ENCODE peak calls at places on chromosome 6, in six cellular contexts. M is CD8-positive, alpha-beta memory T cell; D is ascending aorta; F is psoas muscle; I is stomach; N is hepatocyte. Z is an unnamed sample.

GRCh38 chr6:7542878-7543394 is 1.5 kb downstream of the DSP start:
- DNase-seq in M (no peak), D (no peak), F (peak; percentile 50), I (peak; percentile 85), N (peak; percentile 94), Z (no peak)

GRCh38 chr6:153024401-153025017 is 22.0 kb upstream of the MTRF1L start:
- DNase-seq in M (peak; percentile 49), D (no peak), F (no peak), I (peak; percentile 25), N (peak; percentile 78), Z (peak; percentile 40)

GRCh38 chr6:133512410-133513016 is 271.4 kb downstream of the EYA4 start:
- DNase-seq in M (no peak), D (no peak), F (peak; percentile 26), I (peak; percentile 50), N (peak; percentile 65), Z (no peak)

GRCh38 chr6:37473364-37474095 is 26.2 kb downstream of the CCDC167 start:
- DNase-seq in M (no peak), D (no peak), F (peak; percentile 49), I (peak; percentile 89), N (no peak), Z (no peak)

GRCh38 chr6:6676910-6677441 is 88.5 kb downstream of the LY86 start:
- DNase-seq in M (peak; percentile 80), D (no peak), F (peak; percentile 72), I (peak; percentile 84), N (peak; percentile 81), Z (peak; percentile 42)

GRCh38 chr6:3139090-3139903 is 18.0 kb downstream of the TUBB2A start:
- DNase-seq in M (no peak), D (peak; percentile 42), F (peak; percentile 61), I (peak; percentile 64), N (peak; percentile 82), Z (no peak)

GRCh38 chr6:156167289-156168076 is 609.7 kb upstream of the ARID1B start:
- DNase-seq in M (no peak), D (no peak), F (no peak), I (no peak), N (no peak), Z (no peak)

GRCh38 chr6:105591053-105591452 is 188.2 kb upstream of the PREP start:
- DNase-seq in M (no peak), D (no peak), F (no peak), I (no peak), N (no peak), Z (peak; percentile 58)

GRCh38 chr6:129510930-129511329 is 199.0 kb downstream of the ARHGAP18 start:
- DNase-seq in M (no peak), D (no peak), F (no peak), I (no peak), N (no peak), Z (no peak)

GRCh38 chr6:5214570-5215052 is 46.1 kb downstream of the LYRM4 start:
- DNase-seq in M (no peak), D (no peak), F (peak; percentile 29), I (no peak), N (peak; percentile 51), Z (no peak)

GRCh38 chr6:146595981-146596731 is 2.6 kb upstream of the ADGB start:
- DNase-seq in M (no peak), D (no peak), F (no peak), I (no peak), N (no peak), Z (no peak)

GRCh38 chr6:14873132-14873531 is 372.7 kb upstream of the JARID2 start:
- DNase-seq in M (no peak), D (no peak), F (no peak), I (no peak), N (no peak), Z (peak; percentile 38)

GRCh38 chr6:160355001-160355400 is 6.8 kb downstream of the SLC22A3 start:
- DNase-seq in M (no peak), D (peak; percentile 31), F (no peak), I (no peak), N (peak; percentile 20), Z (no peak)

GRCh38 chr6:141552463-141552862 is 580.3 kb upstream of the GJE1 start:
- DNase-seq in M (no peak), D (no peak), F (no peak), I (no peak), N (peak; percentile 67), Z (no peak)

DNA sequence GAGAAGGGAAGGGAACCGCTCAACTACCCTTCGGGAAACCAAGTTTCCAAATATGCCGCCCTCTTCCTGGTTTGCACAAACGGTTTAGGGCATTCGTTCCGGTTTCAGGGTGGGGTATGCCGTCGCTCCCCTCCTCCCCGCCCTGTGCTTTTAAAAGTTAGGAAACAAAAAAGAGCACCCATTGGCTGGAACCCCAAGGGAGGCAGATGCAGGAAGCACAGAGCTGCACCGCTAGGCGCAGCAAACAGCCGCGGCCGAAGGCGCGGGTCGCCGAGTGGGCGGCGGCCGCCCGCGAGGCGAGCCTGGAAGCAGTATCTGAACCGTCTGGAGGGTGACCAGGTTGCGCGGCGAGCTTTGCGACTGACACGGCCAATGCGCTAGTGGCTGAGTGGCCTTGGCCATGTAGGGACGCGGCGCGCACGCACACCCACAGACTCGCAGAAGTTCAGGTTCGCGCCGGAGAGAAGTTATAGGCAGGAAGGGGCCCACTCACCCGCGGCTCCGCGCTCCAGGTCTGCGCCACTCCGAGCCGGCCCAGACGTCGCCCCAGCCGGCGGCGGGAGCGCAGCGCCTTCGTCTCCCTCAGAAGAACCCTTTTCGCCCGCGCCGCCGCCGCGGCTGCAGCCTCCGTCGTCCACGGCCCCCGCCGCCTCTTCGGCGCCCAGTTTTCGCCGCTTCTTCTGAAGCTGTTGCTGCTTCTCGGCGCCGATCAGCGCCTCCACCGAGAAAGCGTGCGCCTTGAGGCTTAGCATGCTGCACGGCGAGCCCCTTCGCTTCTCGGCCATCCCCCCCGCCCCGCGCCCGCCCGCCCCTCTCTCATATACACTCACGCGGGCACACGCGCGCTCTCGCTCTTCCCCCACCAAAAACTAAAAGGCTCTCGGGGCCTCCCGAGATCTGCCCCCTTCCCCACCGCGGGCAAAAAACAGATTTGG is 734 bp downstream of the TBX18 start:
- DNase-seq in M (no peak), D (peak; percentile 28), F (peak; percentile 60), I (no peak), N (peak; percentile 61), Z (no peak)
- H3K4me3 ChIP-seq in M (no peak overlapping the region), D (peak overlapping the region; percentile 100), F (peak overlapping the region; percentile 65), I (peak overlapping the region; percentile 45), N (peak overlapping the region; percentile 42), Z (no peak overlapping the region)

DNA sequence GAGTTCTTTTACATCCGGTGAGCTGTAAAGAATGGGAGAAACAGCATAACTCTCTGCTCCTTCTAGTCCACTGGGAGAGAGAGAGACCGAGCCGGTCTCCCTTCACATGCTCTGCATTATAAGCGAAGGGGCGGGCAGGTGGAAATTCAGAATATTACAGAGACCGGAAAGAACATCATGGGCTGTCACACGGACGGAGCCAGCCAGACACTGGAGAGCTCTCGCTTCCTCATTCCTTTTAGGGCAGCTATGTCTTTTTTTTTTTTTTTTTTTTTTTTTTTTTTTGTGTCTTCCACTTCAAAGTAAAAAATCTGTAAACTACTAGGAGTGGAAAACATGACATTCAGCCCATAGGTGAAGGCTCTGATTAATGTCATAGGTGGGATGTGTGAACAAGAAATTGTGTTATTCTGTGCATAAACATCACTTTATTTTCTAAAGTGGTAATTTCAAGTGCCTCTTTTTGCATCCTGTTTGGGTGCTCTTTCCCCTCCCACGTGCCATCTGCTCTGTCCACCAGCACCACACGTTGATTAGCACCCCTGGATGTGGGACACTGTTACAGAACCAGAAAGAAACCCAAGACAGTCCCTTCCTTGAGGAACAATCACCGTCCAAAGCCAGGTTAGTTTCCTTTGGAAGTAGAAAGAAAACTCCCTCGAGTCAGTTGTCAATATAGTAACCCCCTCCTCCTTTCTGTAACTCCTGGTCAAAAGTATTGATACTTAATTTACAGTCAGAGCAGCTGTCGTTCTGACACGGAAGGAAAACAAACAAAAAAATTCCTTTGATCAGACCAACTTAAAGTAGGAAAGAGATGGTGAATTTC is at the start of gene TAGAP:
- DNase-seq in M (peak; percentile 94), D (peak; percentile 43), F (peak; percentile 54), I (peak; percentile 70), N (peak; percentile 59), Z (peak; percentile 85)
- H3K4me3 ChIP-seq in M (peak within 1 kb of the TSS; percentile 89), D (peak within 1 kb of the TSS; percentile 29), F (peak within 1 kb of the TSS; percentile 49), I (peak within 1 kb of the TSS; percentile 39), N (no peak within 1 kb of the TSS), Z (peak within 1 kb of the TSS; percentile 46)

DNA sequence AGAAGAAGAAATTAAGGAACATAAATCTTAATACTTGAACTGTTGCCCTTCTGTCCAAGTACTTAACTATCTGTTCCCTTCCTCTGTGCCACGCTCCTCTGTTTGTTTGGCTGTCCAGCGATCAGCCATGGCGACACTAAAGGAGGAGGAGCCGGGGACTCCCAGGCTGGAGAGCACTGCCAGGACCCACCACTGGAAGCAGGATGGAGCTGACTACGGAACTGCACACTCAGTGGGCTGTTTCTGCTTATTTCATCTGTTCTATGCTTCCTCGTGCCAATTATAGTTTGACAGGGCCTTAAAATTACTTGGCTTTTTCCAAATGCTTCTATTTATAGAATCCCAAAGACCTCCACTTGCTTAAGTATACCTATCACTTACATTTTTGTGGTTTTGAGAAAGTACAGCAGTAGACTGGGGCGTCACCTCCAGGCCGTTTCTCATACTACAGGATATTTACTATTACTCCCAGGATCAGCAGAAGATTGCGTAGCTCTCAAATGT is 17.1 kb downstream of the IRF4 start:
- DNase-seq in M (no peak), D (no peak), F (peak; percentile 61), I (no peak), N (peak; percentile 85), Z (no peak)
- H3K4me3 ChIP-seq in M (no peak overlapping the region), D (no peak overlapping the region), F (no peak overlapping the region), I (no peak overlapping the region), N (no peak overlapping the region), Z (no peak overlapping the region)

GRCh38 chr6:135185483-135185882 is 4.4 kb downstream of the MYB start:
- DNase-seq in M (no peak), D (no peak), F (no peak), I (no peak), N (no peak), Z (no peak)

GRCh38 chr6:135182120-135182992 is 1.2 kb downstream of the MYB start:
- DNase-seq in M (peak; percentile 48), D (no peak), F (peak; percentile 18), I (peak; percentile 31), N (peak; percentile 28), Z (no peak)

GRCh38 chr6:135182993-135183531 is 2.0 kb downstream of the MYB start:
- DNase-seq in M (peak; percentile 72), D (no peak), F (no peak), I (peak; percentile 65), N (peak; percentile 58), Z (peak; percentile 89)

GRCh38 chr6:135181333-135182119 is 418 bp downstream of the MYB start:
- DNase-seq in M (peak; percentile 46), D (no peak), F (no peak), I (no peak), N (peak; percentile 8), Z (no peak)

DNA sequence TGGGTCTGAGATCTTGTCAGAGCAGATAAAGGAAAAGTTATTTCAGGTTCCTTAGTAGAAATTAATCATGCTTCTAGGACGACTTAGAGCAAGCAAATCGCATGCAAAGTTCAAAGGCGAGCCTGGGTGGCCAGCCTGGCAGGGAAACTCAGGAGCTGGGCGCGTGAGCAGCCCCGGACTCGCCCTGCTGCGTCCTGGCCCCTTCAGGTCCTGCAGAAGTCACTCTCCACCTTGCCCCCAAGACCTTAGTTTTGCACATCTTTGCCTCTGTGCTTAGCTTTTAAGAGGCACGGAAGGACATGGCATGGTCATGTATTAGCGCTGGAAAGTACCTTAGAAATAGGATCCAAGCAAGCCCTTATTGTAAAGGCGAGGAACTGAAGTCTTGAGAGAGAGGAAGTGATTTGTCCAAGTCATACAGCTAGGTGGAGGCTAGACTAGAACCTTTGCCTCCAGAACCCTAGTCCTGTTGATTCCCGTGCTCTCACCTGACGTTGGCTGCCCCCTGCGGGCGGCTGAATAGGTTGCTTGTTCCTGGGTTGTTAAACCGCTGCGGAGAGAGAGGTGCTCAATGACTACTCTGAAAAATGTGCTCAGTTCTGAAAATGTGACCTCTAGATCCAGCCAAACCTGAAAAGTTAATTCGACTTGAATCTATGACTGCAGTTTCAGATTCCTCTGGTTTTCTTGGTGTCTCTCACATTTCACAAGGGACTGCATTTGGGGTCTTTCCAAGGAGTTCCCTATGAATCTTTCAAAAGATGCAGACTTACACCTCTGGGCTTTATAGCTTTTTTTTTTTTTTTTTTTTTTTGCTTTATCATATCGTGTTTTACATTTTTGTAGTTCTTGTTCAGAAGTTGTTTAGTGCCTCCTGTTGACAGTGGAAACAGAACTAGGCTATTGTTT is 2.7 kb downstream of the MYB start:
- DNase-seq in M (peak; percentile 78), D (no peak), F (no peak), I (peak; percentile 67), N (peak; percentile 68), Z (peak; percentile 91)
- H3K4me3 ChIP-seq in M (peak overlapping the region; percentile 73), D (peak overlapping the region; percentile 86), F (peak overlapping the region; percentile 75), I (peak overlapping the region; percentile 65), N (peak overlapping the region; percentile 77), Z (peak overlapping the region; percentile 72)

Z was measured in GM12864.